ENCODE peak calls at places on chromosomes 7 and 10, in nine cellular contexts. One of them, this sample, is unnamed.

GRCh38 chr7:11332186-11332864 is 358.7 kb downstream of the PHF14 start:
- DNase-seq in left ventricle myocardium inferior: no peak
- DNase-seq in esophagus squamous epithelium: no peak
- DNase-seq in psoas muscle: no peak
- DNase-seq in pancreas: no peak
- DNase-seq in heart left ventricle: no peak
- DNase-seq in A549: no peak
- DNase-seq in fibroblast of pulmonary artery: no peak
- DNase-seq in cardiac fibroblast: no peak
- DNase-seq in this sample: no peak

GRCh38 chr10:119060107-119060506 is 20.5 kb downstream of the EIF3A start:
- DNase-seq in left ventricle myocardium inferior: no peak
- DNase-seq in esophagus squamous epithelium: no peak
- DNase-seq in psoas muscle: no peak
- DNase-seq in pancreas: no peak
- DNase-seq in heart left ventricle: no peak
- DNase-seq in A549: no peak
- DNase-seq in fibroblast of pulmonary artery: no peak
- DNase-seq in cardiac fibroblast: no peak
- DNase-seq in this sample: no peak

GRCh38 chr10:71835671-71836593 is 15.1 kb downstream of the PSAP start:
- DNase-seq in left ventricle myocardium inferior: peak
- DNase-seq in esophagus squamous epithelium: peak
- DNase-seq in psoas muscle: peak
- DNase-seq in pancreas: peak
- DNase-seq in heart left ventricle: peak
- DNase-seq in A549: no peak
- DNase-seq in fibroblast of pulmonary artery: peak
- DNase-seq in cardiac fibroblast: peak
- DNase-seq in this sample: peak

GRCh38 chr10:97356318-97356914 is 21.9 kb upstream of the FRAT2 start:
- DNase-seq in left ventricle myocardium inferior: no peak
- DNase-seq in esophagus squamous epithelium: no peak
- DNase-seq in psoas muscle: no peak
- DNase-seq in pancreas: no peak
- DNase-seq in heart left ventricle: no peak
- DNase-seq in A549: no peak
- DNase-seq in fibroblast of pulmonary artery: no peak
- DNase-seq in cardiac fibroblast: no peak
- DNase-seq in this sample: no peak

GRCh38 chr7:3154881-3155494 is 111.3 kb upstream of the CARD11 start:
- DNase-seq in left ventricle myocardium inferior: no peak
- DNase-seq in esophagus squamous epithelium: no peak
- DNase-seq in psoas muscle: no peak
- DNase-seq in pancreas: peak
- DNase-seq in heart left ventricle: no peak
- DNase-seq in A549: peak
- DNase-seq in fibroblast of pulmonary artery: peak
- DNase-seq in cardiac fibroblast: peak
- DNase-seq in this sample: peak

GRCh38 chr10:58531084-58531695 is 18.5 kb downstream of the BICC1 start:
- DNase-seq in left ventricle myocardium inferior: no peak
- DNase-seq in esophagus squamous epithelium: no peak
- DNase-seq in psoas muscle: peak
- DNase-seq in pancreas: peak
- DNase-seq in heart left ventricle: peak
- DNase-seq in A549: peak
- DNase-seq in fibroblast of pulmonary artery: peak
- DNase-seq in cardiac fibroblast: peak
- DNase-seq in this sample: peak

GRCh38 chr10:3091346-3091787 is 24.0 kb downstream of the PFKP start:
- DNase-seq in left ventricle myocardium inferior: no peak
- DNase-seq in esophagus squamous epithelium: no peak
- DNase-seq in psoas muscle: no peak
- DNase-seq in pancreas: no peak
- DNase-seq in heart left ventricle: no peak
- DNase-seq in A549: peak
- DNase-seq in fibroblast of pulmonary artery: peak
- DNase-seq in cardiac fibroblast: peak
- DNase-seq in this sample: peak

GRCh38 chr7:8637322-8637721 is 203.9 kb downstream of the NXPH1 start:
- DNase-seq in left ventricle myocardium inferior: no peak
- DNase-seq in esophagus squamous epithelium: no peak
- DNase-seq in psoas muscle: no peak
- DNase-seq in pancreas: no peak
- DNase-seq in heart left ventricle: no peak
- DNase-seq in A549: no peak
- DNase-seq in fibroblast of pulmonary artery: no peak
- DNase-seq in cardiac fibroblast: no peak
- DNase-seq in this sample: no peak

GRCh38 chr10:33117816-33118215 is 159.8 kb upstream of the ITGB1 start:
- DNase-seq in left ventricle myocardium inferior: no peak
- DNase-seq in esophagus squamous epithelium: no peak
- DNase-seq in psoas muscle: no peak
- DNase-seq in pancreas: no peak
- DNase-seq in heart left ventricle: no peak
- DNase-seq in A549: no peak
- DNase-seq in fibroblast of pulmonary artery: no peak
- DNase-seq in cardiac fibroblast: no peak
- DNase-seq in this sample: no peak

GRCh38 chr10:117255835-117256460 is 15.0 kb downstream of the SLC18A2 start:
- DNase-seq in left ventricle myocardium inferior: no peak
- DNase-seq in esophagus squamous epithelium: no peak
- DNase-seq in psoas muscle: no peak
- DNase-seq in pancreas: no peak
- DNase-seq in heart left ventricle: no peak
- DNase-seq in A549: no peak
- DNase-seq in fibroblast of pulmonary artery: no peak
- DNase-seq in cardiac fibroblast: no peak
- DNase-seq in this sample: no peak

GRCh38 chr7:117173001-117173400 is 149.9 kb downstream of the WNT2 start:
- DNase-seq in left ventricle myocardium inferior: no peak
- DNase-seq in esophagus squamous epithelium: no peak
- DNase-seq in psoas muscle: no peak
- DNase-seq in pancreas: no peak
- DNase-seq in heart left ventricle: no peak
- DNase-seq in A549: no peak
- DNase-seq in fibroblast of pulmonary artery: no peak
- DNase-seq in cardiac fibroblast: no peak
- DNase-seq in this sample: no peak

GRCh38 chr7:157020514-157021070 is 10.1 kb upstream of the MNX1 start:
- DNase-seq in left ventricle myocardium inferior: no peak
- DNase-seq in esophagus squamous epithelium: no peak
- DNase-seq in psoas muscle: no peak
- DNase-seq in pancreas: no peak
- DNase-seq in heart left ventricle: no peak
- DNase-seq in A549: no peak
- DNase-seq in fibroblast of pulmonary artery: no peak
- DNase-seq in cardiac fibroblast: no peak
- DNase-seq in this sample: no peak

GRCh38 chr7:157023589-157023905 is 13.1 kb upstream of the MNX1 start:
- DNase-seq in left ventricle myocardium inferior: no peak
- DNase-seq in esophagus squamous epithelium: no peak
- DNase-seq in psoas muscle: no peak
- DNase-seq in pancreas: no peak
- DNase-seq in heart left ventricle: no peak
- DNase-seq in A549: no peak
- DNase-seq in fibroblast of pulmonary artery: no peak
- DNase-seq in cardiac fibroblast: no peak
- DNase-seq in this sample: no peak

GRCh38 chr7:157022681-157023588 is 12.5 kb upstream of the MNX1 start:
- DNase-seq in left ventricle myocardium inferior: no peak
- DNase-seq in esophagus squamous epithelium: no peak
- DNase-seq in psoas muscle: no peak
- DNase-seq in pancreas: no peak
- DNase-seq in heart left ventricle: no peak
- DNase-seq in A549: no peak
- DNase-seq in fibroblast of pulmonary artery: no peak
- DNase-seq in cardiac fibroblast: no peak
- DNase-seq in this sample: no peak

GRCh38 chr7:157021071-157021891 is 10.8 kb upstream of the MNX1 start:
- DNase-seq in left ventricle myocardium inferior: no peak
- DNase-seq in esophagus squamous epithelium: no peak
- DNase-seq in psoas muscle: no peak
- DNase-seq in pancreas: no peak
- DNase-seq in heart left ventricle: no peak
- DNase-seq in A549: no peak
- DNase-seq in fibroblast of pulmonary artery: no peak
- DNase-seq in cardiac fibroblast: no peak
- DNase-seq in this sample: no peak

DNA sequence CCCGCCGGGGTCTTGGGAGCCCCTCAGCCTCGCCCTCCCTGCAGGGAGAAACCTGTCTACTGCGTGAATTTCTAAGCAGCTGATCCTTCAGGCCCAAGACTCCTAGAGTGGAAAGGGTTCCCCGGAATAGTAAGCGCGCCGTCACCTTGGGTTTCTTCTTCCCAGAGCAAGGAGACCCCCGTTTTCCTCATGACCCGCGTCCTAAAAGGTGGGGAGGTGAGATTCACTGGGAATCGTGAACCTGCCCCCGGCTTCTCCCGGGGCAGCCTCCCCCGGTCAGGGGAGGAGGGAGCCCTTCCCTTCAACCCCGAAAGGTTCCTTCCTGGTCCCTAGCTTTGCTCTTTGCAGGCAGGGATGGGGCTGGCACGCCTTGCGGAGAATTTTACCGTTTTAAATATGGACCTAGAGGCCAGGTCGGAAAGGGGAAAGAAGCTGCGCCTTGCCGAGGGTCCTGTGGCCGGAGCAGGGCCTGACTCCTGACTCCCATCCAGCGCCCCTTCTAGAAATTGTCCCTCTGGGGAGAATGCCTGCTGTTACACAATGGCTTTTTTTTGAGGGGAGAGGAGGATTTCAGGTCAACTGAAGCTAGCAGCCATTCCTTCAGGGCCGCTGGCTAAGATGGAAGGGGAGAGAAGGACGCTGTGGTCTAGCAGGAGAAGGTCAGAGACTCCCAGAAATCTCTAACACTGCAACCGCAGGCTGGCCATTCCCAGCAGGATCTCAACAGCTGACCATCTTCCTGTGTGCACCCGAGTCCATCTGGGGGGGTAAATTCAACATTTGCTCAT is 11.6 kb upstream of the MNX1 start:
- DNase-seq in left ventricle myocardium inferior: no peak
- DNase-seq in esophagus squamous epithelium: no peak
- DNase-seq in psoas muscle: no peak
- DNase-seq in pancreas: no peak
- DNase-seq in heart left ventricle: no peak
- DNase-seq in A549: no peak
- DNase-seq in fibroblast of pulmonary artery: no peak
- DNase-seq in cardiac fibroblast: no peak
- DNase-seq in this sample: no peak
- H3K4me3 ChIP-seq in left ventricle myocardium inferior: no peak
- H3K4me3 ChIP-seq in esophagus squamous epithelium: no peak
- H3K4me3 ChIP-seq in psoas muscle: peak
- H3K4me3 ChIP-seq in pancreas: no peak
- H3K4me3 ChIP-seq in heart left ventricle: no peak
- H3K4me3 ChIP-seq in A549: peak
- H3K4me3 ChIP-seq in fibroblast of pulmonary artery: no peak
- H3K4me3 ChIP-seq in cardiac fibroblast: no peak
- H3K4me3 ChIP-seq in this sample: no peak

DNA sequence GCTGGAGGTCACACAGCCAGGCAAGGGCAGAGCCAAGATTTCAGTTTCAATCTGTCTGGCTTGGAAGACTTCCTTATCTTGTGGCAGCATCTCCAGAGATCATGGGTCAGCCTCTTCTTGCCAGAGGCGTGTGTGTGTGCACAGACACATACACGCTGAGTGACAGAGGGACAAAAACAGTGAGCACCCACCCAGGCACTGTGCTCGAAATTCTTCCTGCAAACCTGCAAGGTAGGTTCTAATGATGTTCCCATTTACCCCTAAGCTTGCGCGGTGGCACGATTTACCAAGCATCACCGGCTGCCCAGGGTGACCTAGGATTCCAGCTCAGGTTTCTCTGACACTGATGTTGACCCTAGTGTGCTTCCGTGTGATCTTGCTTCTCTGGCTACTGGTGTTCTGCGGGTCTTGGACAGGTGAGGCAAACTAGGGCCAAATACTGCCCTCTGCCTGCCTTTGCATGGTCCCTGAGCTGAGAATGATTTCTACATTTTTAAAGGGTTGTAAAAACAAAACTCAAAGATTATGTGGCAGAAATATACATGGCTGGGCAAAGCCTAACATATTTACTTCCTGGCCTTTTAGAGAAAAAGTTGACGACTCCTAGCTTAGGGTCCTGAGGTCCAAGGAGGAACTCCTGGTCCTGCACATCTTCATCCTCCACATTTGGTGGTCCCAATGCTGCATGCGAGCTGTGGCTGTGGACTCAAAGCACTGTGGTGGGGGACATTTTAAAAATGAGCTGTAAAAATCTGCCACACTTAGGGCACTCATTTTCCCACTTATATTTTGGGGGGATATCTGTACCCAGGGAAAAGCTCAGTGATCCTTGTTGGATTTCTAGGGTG is 268.5 kb downstream of the RPS24 start:
- DNase-seq in left ventricle myocardium inferior: no peak
- DNase-seq in esophagus squamous epithelium: no peak
- DNase-seq in psoas muscle: no peak
- DNase-seq in pancreas: no peak
- DNase-seq in heart left ventricle: no peak
- DNase-seq in A549: peak
- DNase-seq in fibroblast of pulmonary artery: no peak
- DNase-seq in cardiac fibroblast: no peak
- DNase-seq in this sample: no peak
- TF ChIP-seq CTCF in left ventricle myocardium inferior: no peak
- TF ChIP-seq CTCF in esophagus squamous epithelium: no peak
- TF ChIP-seq CTCF in psoas muscle: no peak
- TF ChIP-seq CTCF in pancreas: no peak
- TF ChIP-seq CTCF in heart left ventricle: peak
- TF ChIP-seq CTCF in A549: peak
- TF ChIP-seq CTCF in fibroblast of pulmonary artery: peak
- TF ChIP-seq CTCF in cardiac fibroblast: no peak
- TF ChIP-seq CTCF in this sample: peak

GRCh38 chr7:38179719-38180333 is 1.8 kb downstream of the STARD3NL start:
- DNase-seq in left ventricle myocardium inferior: no peak
- DNase-seq in esophagus squamous epithelium: no peak
- DNase-seq in psoas muscle: no peak
- DNase-seq in pancreas: no peak
- DNase-seq in heart left ventricle: no peak
- DNase-seq in A549: no peak
- DNase-seq in fibroblast of pulmonary artery: peak
- DNase-seq in cardiac fibroblast: peak
- DNase-seq in this sample: peak
- H3K4me3 ChIP-seq in left ventricle myocardium inferior: peak
- H3K4me3 ChIP-seq in esophagus squamous epithelium: no peak
- H3K4me3 ChIP-seq in psoas muscle: peak
- H3K4me3 ChIP-seq in pancreas: no peak
- H3K4me3 ChIP-seq in heart left ventricle: peak
- H3K4me3 ChIP-seq in A549: peak
- H3K4me3 ChIP-seq in fibroblast of pulmonary artery: peak
- H3K4me3 ChIP-seq in cardiac fibroblast: no peak
- H3K4me3 ChIP-seq in this sample: peak

DNA sequence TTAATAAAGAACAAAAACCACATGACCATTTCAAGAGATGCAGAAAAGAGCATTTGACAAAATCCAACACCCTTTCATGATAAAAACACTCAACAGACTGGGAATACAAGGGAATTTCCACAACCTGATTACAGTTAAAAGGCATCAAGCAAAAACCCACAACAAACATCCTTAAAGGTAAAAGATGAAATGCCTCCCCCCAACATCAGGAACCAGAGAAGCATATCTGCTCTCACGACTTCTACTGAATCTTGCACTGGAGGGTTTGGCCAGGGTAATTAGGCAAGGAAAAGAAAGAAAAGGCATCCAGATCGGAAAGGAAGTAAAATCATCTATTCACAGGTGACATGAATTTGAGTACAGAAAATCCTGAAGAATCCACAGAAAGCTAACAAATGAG is 59.5 kb upstream of the SFMBT2 start:
- DNase-seq in left ventricle myocardium inferior: no peak
- DNase-seq in esophagus squamous epithelium: no peak
- DNase-seq in psoas muscle: no peak
- DNase-seq in pancreas: no peak
- DNase-seq in heart left ventricle: no peak
- DNase-seq in A549: no peak
- DNase-seq in fibroblast of pulmonary artery: no peak
- DNase-seq in cardiac fibroblast: no peak
- DNase-seq in this sample: no peak
- TF ChIP-seq CTCF in left ventricle myocardium inferior: no peak
- TF ChIP-seq CTCF in esophagus squamous epithelium: no peak
- TF ChIP-seq CTCF in psoas muscle: no peak
- TF ChIP-seq CTCF in pancreas: no peak
- TF ChIP-seq CTCF in heart left ventricle: no peak
- TF ChIP-seq CTCF in A549: no peak
- TF ChIP-seq CTCF in fibroblast of pulmonary artery: no peak
- TF ChIP-seq CTCF in cardiac fibroblast: no peak
- TF ChIP-seq CTCF in this sample: no peak